ENCODE peak calls at places on chromosomes 11 and 22, in six cellular contexts. One of them, this sample, is unnamed. For H3K4me1, the result is how much of the 10 kb centered on the place peaks cover.

GRCh38 chr11:34300571-34301295 is 57.1 kb downstream of the ABTB2 start:
- DNase-seq in aorta: no peak
- DNase-seq in GM23338: no peak
- DNase-seq in heart right ventricle: no peak
- DNase-seq in psoas muscle: no peak
- DNase-seq in gastrocnemius medialis: no peak
- DNase-seq in this sample: no peak

GRCh38 chr22:17845790-17846189 is 71.5 kb upstream of the BID start:
- DNase-seq in psoas muscle: no peak
- DNase-seq in heart right ventricle: no peak
- DNase-seq in aorta: no peak
- DNase-seq in GM23338: no peak
- DNase-seq in gastrocnemius medialis: no peak
- DNase-seq in this sample: no peak

GRCh38 chr11:115222218-115222862 is 281.9 kb downstream of the CADM1 start:
- DNase-seq in aorta: no peak
- DNase-seq in psoas muscle: no peak
- DNase-seq in GM23338: peak
- DNase-seq in heart right ventricle: no peak
- DNase-seq in gastrocnemius medialis: no peak
- DNase-seq in this sample: no peak

GRCh38 chr11:25441432-25441831 is 890.5 kb upstream of the ANO3 start:
- DNase-seq in psoas muscle: no peak
- DNase-seq in GM23338: no peak
- DNase-seq in gastrocnemius medialis: no peak
- DNase-seq in heart right ventricle: no peak
- DNase-seq in aorta: no peak
- DNase-seq in this sample: no peak

GRCh38 chr22:48576333-48577013 is 1251.2 kb downstream of the BRD1 start:
- DNase-seq in psoas muscle: peak
- DNase-seq in GM23338: peak
- DNase-seq in gastrocnemius medialis: no peak
- DNase-seq in heart right ventricle: no peak
- DNase-seq in aorta: peak
- DNase-seq in this sample: peak

GRCh38 chr22:45413368-45414211 is at the start of the genes RIBC2 and SMC1B:
- DNase-seq in heart right ventricle: peak
- DNase-seq in gastrocnemius medialis: no peak
- DNase-seq in psoas muscle: peak
- DNase-seq in GM23338: peak
- DNase-seq in aorta: peak
- DNase-seq in this sample: peak

GRCh38 chr11:57913713-57914704 is 109.7 kb upstream of the OR9Q1 start:
- DNase-seq in GM23338: no peak
- DNase-seq in aorta: no peak
- DNase-seq in gastrocnemius medialis: no peak
- DNase-seq in psoas muscle: no peak
- DNase-seq in heart right ventricle: no peak
- DNase-seq in this sample: no peak

GRCh38 chr11:73957654-73958361 is 7.0 kb downstream of the DNAJB13 start:
- DNase-seq in gastrocnemius medialis: no peak
- DNase-seq in heart right ventricle: no peak
- DNase-seq in aorta: no peak
- DNase-seq in psoas muscle: peak
- DNase-seq in GM23338: no peak
- DNase-seq in this sample: no peak

GRCh38 chr11:32779131-32779530 is 15.3 kb downstream of the CCDC73 start:
- DNase-seq in aorta: no peak
- DNase-seq in heart right ventricle: no peak
- DNase-seq in GM23338: no peak
- DNase-seq in psoas muscle: no peak
- DNase-seq in gastrocnemius medialis: no peak
- DNase-seq in this sample: no peak

GRCh38 chr11:72971611-72972010 is 157.4 kb downstream of the ATG16L2 start:
- DNase-seq in gastrocnemius medialis: no peak
- DNase-seq in psoas muscle: no peak
- DNase-seq in aorta: no peak
- DNase-seq in heart right ventricle: no peak
- DNase-seq in GM23338: no peak
- DNase-seq in this sample: no peak

GRCh38 chr11:32231909-32232493 is 141.1 kb downstream of the RCN1 start:
- DNase-seq in gastrocnemius medialis: no peak
- DNase-seq in psoas muscle: no peak
- DNase-seq in aorta: no peak
- DNase-seq in GM23338: peak
- DNase-seq in heart right ventricle: no peak
- DNase-seq in this sample: no peak

GRCh38 chr11:119993732-119994131 is 144.2 kb downstream of the TRIM29 start:
- DNase-seq in gastrocnemius medialis: no peak
- DNase-seq in aorta: no peak
- DNase-seq in GM23338: peak
- DNase-seq in psoas muscle: no peak
- DNase-seq in heart right ventricle: no peak
- DNase-seq in this sample: no peak

GRCh38 chr22:24028533-24028932 is 17.4 kb downstream of the CABIN1 start:
- DNase-seq in psoas muscle: no peak
- DNase-seq in aorta: no peak
- DNase-seq in heart right ventricle: no peak
- DNase-seq in GM23338: no peak
- DNase-seq in gastrocnemius medialis: no peak
- DNase-seq in this sample: no peak

GRCh38 chr22:46538816-46539163 is 1.4 kb upstream of the CELSR1 start:
- DNase-seq in psoas muscle: no peak
- DNase-seq in GM23338: no peak
- DNase-seq in heart right ventricle: no peak
- DNase-seq in aorta: no peak
- DNase-seq in gastrocnemius medialis: no peak
- DNase-seq in this sample: no peak

GRCh38 chr11:79173615-79174014 is 267.2 kb downstream of the TENM4 start:
- DNase-seq in GM23338: peak
- DNase-seq in gastrocnemius medialis: peak
- DNase-seq in heart right ventricle: no peak
- DNase-seq in aorta: peak
- DNase-seq in psoas muscle: no peak
- DNase-seq in this sample: no peak

GRCh38 chr22:30867746-30868662 is 100.6 kb downstream of the MORC2 start:
- DNase-seq in gastrocnemius medialis: peak
- DNase-seq in heart right ventricle: peak
- DNase-seq in aorta: peak
- DNase-seq in GM23338: no peak
- DNase-seq in psoas muscle: peak
- DNase-seq in this sample: peak

GRCh38 chr11:121561716-121562115 is 108.9 kb upstream of the SORL1-AS1 start:
- DNase-seq in GM23338: no peak
- DNase-seq in aorta: no peak
- DNase-seq in gastrocnemius medialis: no peak
- DNase-seq in heart right ventricle: no peak
- DNase-seq in psoas muscle: no peak
- DNase-seq in this sample: no peak

GRCh38 chr11:62577046-62577708 is 3.5 kb upstream of the EEF1G start:
- DNase-seq in aorta: no peak
- DNase-seq in gastrocnemius medialis: no peak
- DNase-seq in psoas muscle: peak
- DNase-seq in heart right ventricle: no peak
- DNase-seq in GM23338: no peak
- DNase-seq in this sample: no peak

GRCh38 chr11:71446942-71447688 is 1.1 kb downstream of the DHCR7 start:
- DNase-seq in heart right ventricle: no peak
- DNase-seq in aorta: no peak
- DNase-seq in gastrocnemius medialis: no peak
- DNase-seq in psoas muscle: no peak
- DNase-seq in GM23338: no peak
- DNase-seq in this sample: no peak

GRCh38 chr11:61769946-61770683 is 17.7 kb downstream of the MYRF start:
- DNase-seq in gastrocnemius medialis: no peak
- DNase-seq in GM23338: no peak
- DNase-seq in psoas muscle: no peak
- DNase-seq in heart right ventricle: no peak
- DNase-seq in aorta: no peak
- DNase-seq in this sample: no peak

GRCh38 chr11:96424693-96425092 is 34.9 kb downstream of the JRKL start:
- DNase-seq in heart right ventricle: no peak
- DNase-seq in psoas muscle: no peak
- DNase-seq in gastrocnemius medialis: no peak
- DNase-seq in aorta: no peak
- DNase-seq in GM23338: no peak
- DNase-seq in this sample: no peak

GRCh38 chr11:11513438-11513837 is 108.4 kb downstream of the GALNT18 start:
- DNase-seq in heart right ventricle: no peak
- DNase-seq in GM23338: no peak
- DNase-seq in gastrocnemius medialis: no peak
- DNase-seq in psoas muscle: no peak
- DNase-seq in aorta: no peak
- DNase-seq in this sample: no peak

GRCh38 chr11:441043-441417 is 781 bp downstream of the ANO9 start:
- DNase-seq in aorta: no peak
- DNase-seq in psoas muscle: peak
- DNase-seq in GM23338: no peak
- DNase-seq in heart right ventricle: no peak
- DNase-seq in gastrocnemius medialis: no peak
- DNase-seq in this sample: peak

GRCh38 chr11:44889266-44889665 is 61.4 kb downstream of the TP53I11 start:
- DNase-seq in gastrocnemius medialis: no peak
- DNase-seq in heart right ventricle: no peak
- DNase-seq in GM23338: no peak
- DNase-seq in aorta: no peak
- DNase-seq in psoas muscle: no peak
- DNase-seq in this sample: no peak

GRCh38 chr11:127006311-127006710 is 5.7 kb upstream of the KIRREL3 start:
- DNase-seq in GM23338: no peak
- DNase-seq in psoas muscle: no peak
- DNase-seq in heart right ventricle: no peak
- DNase-seq in gastrocnemius medialis: no peak
- DNase-seq in aorta: no peak
- DNase-seq in this sample: no peak
- H3K4me1 ChIP-seq in GM23338: under half
- H3K4me1 ChIP-seq in psoas muscle: under half
- H3K4me1 ChIP-seq in heart right ventricle: under half
- H3K4me1 ChIP-seq in gastrocnemius medialis: under half
- H3K4me1 ChIP-seq in aorta: under half
- H3K4me1 ChIP-seq in this sample: under half

GRCh38 chr11:128507936-128508335 is 79.4 kb downstream of the ETS1 start:
- DNase-seq in heart right ventricle: no peak
- DNase-seq in aorta: no peak
- DNase-seq in gastrocnemius medialis: no peak
- DNase-seq in GM23338: no peak
- DNase-seq in psoas muscle: no peak
- DNase-seq in this sample: no peak
- H3K4me1 ChIP-seq in heart right ventricle: half or more
- H3K4me1 ChIP-seq in aorta: under half
- H3K4me1 ChIP-seq in gastrocnemius medialis: half or more
- H3K4me1 ChIP-seq in GM23338: under half
- H3K4me1 ChIP-seq in psoas muscle: half or more
- H3K4me1 ChIP-seq in this sample: half or more

GRCh38 chr11:35672608-35673007 is 10.0 kb downstream of the TRIM44 start:
- DNase-seq in psoas muscle: no peak
- DNase-seq in heart right ventricle: no peak
- DNase-seq in gastrocnemius medialis: no peak
- DNase-seq in aorta: no peak
- DNase-seq in GM23338: no peak
- DNase-seq in this sample: no peak
- H3K4me1 ChIP-seq in psoas muscle: half or more
- H3K4me1 ChIP-seq in heart right ventricle: half or more
- H3K4me1 ChIP-seq in gastrocnemius medialis: half or more
- H3K4me1 ChIP-seq in aorta: under half
- H3K4me1 ChIP-seq in GM23338: under half
- H3K4me1 ChIP-seq in this sample: under half

GRCh38 chr22:19503869-19504268 is 20.3 kb downstream of the CLDN5 start:
- DNase-seq in gastrocnemius medialis: no peak
- DNase-seq in aorta: no peak
- DNase-seq in heart right ventricle: no peak
- DNase-seq in psoas muscle: no peak
- DNase-seq in GM23338: peak
- DNase-seq in this sample: no peak
- H3K4me1 ChIP-seq in gastrocnemius medialis: under half
- H3K4me1 ChIP-seq in aorta: under half
- H3K4me1 ChIP-seq in heart right ventricle: under half
- H3K4me1 ChIP-seq in psoas muscle: under half
- H3K4me1 ChIP-seq in GM23338: under half
- H3K4me1 ChIP-seq in this sample: under half